ENCODE peak calls at places on chromosomes 4 and X, in seven cellular contexts. E is LoVo; B is iris pigment epithelial cell; V is glutamatergic neuron; P is NCI-H526 treated with DMSO at 0.1 percent for 48 hours; G is WTC11; M is stimulated activated CD8-positive, alpha-beta memory T cell treated with anti-CD3 and anti-CD28 coated beads, Interleukin-15, amount 100 ng/mL, for 24 hours. C is an unnamed sample.

GRCh38 chr4:6781113-6781512 is 1.4 kb upstream of the KIAA0232 start:
- DNase-seq in E (no peak), B (no peak), V (no peak), P (no peak), G (no peak), M (no peak), C (no peak)

GRCh38 chr4:6720202-6720699 is 4.3 kb downstream of the BLOC1S4 start:
- DNase-seq in E (peak; percentile 74), B (peak; percentile 56), V (peak; percentile 97), P (peak; percentile 36), G (peak; percentile 93), M (peak; percentile 80), C (peak; percentile 97)

GRCh38 chr4:142959156-142959555 is 113.1 kb upstream of the INPP4B start:
- DNase-seq in E (no peak), B (peak; percentile 24), V (no peak), P (no peak), G (no peak), M (no peak), C (no peak)

GRCh38 chr4:94605241-94605640 is 152.5 kb upstream of the BMPR1B start:
- DNase-seq in E (no peak), B (no peak), V (no peak), P (no peak), G (no peak), M (no peak), C (no peak)

GRCh38 chr4:15336410-15337184 is 91.2 kb upstream of the C1QTNF7 start:
- DNase-seq in E (no peak), B (peak; percentile 88), V (no peak), P (no peak), G (no peak), M (no peak), C (no peak)

GRCh38 chrX:39176105-39176504 is 374.8 kb downstream of the MID1IP1 start:
- DNase-seq in E (no peak), B (no peak), V (no peak), P (no peak), G (no peak), M (no peak), C (no peak)

GRCh38 chr4:95672811-95673210 is 124.0 kb upstream of the UNC5C start:
- DNase-seq in E (no peak), B (no peak), V (no peak), P (no peak), G (no peak), M (no peak), C (no peak)

GRCh38 chr4:77819409-77819835 is 254 bp upstream of the CNOT6L start:
- DNase-seq in E (no peak), B (peak; percentile 30), V (peak; percentile 63), P (no peak), G (peak; percentile 48), M (peak; percentile 64), C (peak; percentile 15)

GRCh38 chrX:71622347-71623104 is 4.2 kb upstream of the CXCR3 start:
- DNase-seq in E (peak; percentile 46), B (peak; percentile 42), V (no peak), P (no peak), G (peak; percentile 47), M (no peak), C (peak; percentile 60)

GRCh38 chr4:2059726-2060577 is 825 bp downstream of the NAT8L start:
- DNase-seq in E (no peak), B (peak; percentile 12), V (peak; percentile 61), P (no peak), G (no peak), M (no peak), C (no peak)

GRCh38 chr4:114464873-114465272 is 133.7 kb upstream of the UGT8 start:
- DNase-seq in E (no peak), B (peak; percentile 6), V (no peak), P (no peak), G (no peak), M (no peak), C (no peak)

GRCh38 chr4:153522800-153523089 is 56.6 kb downstream of the TMEM131L start:
- DNase-seq in E (no peak), B (no peak), V (no peak), P (no peak), G (no peak), M (no peak), C (no peak)

GRCh38 chrX:123807825-123808416 is 51.9 kb upstream of the XIAP start:
- DNase-seq in E (peak; percentile 35), B (no peak), V (no peak), P (no peak), G (no peak), M (no peak), C (no peak)

GRCh38 chr4:176339936-176340761 is 20.4 kb downstream of the SPCS3 start:
- DNase-seq in E (no peak), B (peak; percentile 11), V (no peak), P (no peak), G (no peak), M (no peak), C (no peak)

GRCh38 chr4:101271516-101271915 is 75.8 kb downstream of the PPP3CA start:
- DNase-seq in E (no peak), B (no peak), V (no peak), P (no peak), G (no peak), M (no peak), C (no peak)